ENCODE peak calls at places on chromosomes 7 and 10, in seven cellular contexts. One of them, this sample, is unnamed. For H3K27me3, the result is how much of the 10 kb centered on the place peaks cover.

GRCh38 chr7:1651897-1652296 is 18.2 kb upstream of the ELFN1 start:
- DNase-seq in thyroid gland: no peak
- DNase-seq in keratinocyte: no peak
- DNase-seq in CD8-positive, alpha-beta memory T cell: no peak
- DNase-seq in left lung: no peak
- DNase-seq in H7: peak
- DNase-seq in cardiac muscle cell: no peak
- DNase-seq in this sample: no peak

GRCh38 chr7:138797715-138798320 is at the start of the genes ATP6V0A4 and TMEM213:
- DNase-seq in thyroid gland: no peak
- DNase-seq in keratinocyte: no peak
- DNase-seq in CD8-positive, alpha-beta memory T cell: no peak
- DNase-seq in left lung: peak
- DNase-seq in H7: peak
- DNase-seq in cardiac muscle cell: no peak
- DNase-seq in this sample: no peak

GRCh38 chr7:148230341-148230740 is 360.2 kb upstream of the C7orf33 start:
- DNase-seq in thyroid gland: no peak
- DNase-seq in keratinocyte: no peak
- DNase-seq in CD8-positive, alpha-beta memory T cell: no peak
- DNase-seq in left lung: no peak
- DNase-seq in H7: no peak
- DNase-seq in cardiac muscle cell: no peak
- DNase-seq in this sample: no peak

GRCh38 chr7:1610678-1611302 is 41.0 kb upstream of the PSMG3 start:
- DNase-seq in thyroid gland: no peak
- DNase-seq in keratinocyte: no peak
- DNase-seq in CD8-positive, alpha-beta memory T cell: no peak
- DNase-seq in left lung: no peak
- DNase-seq in H7: peak
- DNase-seq in cardiac muscle cell: no peak
- DNase-seq in this sample: no peak

GRCh38 chr10:120559800-120560199 is 102.8 kb downstream of the PLPP4 start:
- DNase-seq in thyroid gland: no peak
- DNase-seq in keratinocyte: no peak
- DNase-seq in CD8-positive, alpha-beta memory T cell: no peak
- DNase-seq in left lung: no peak
- DNase-seq in H7: no peak
- DNase-seq in cardiac muscle cell: no peak
- DNase-seq in this sample: no peak

GRCh38 chr10:133080683-133081040 is 7.1 kb upstream of the ADGRA1 start:
- DNase-seq in thyroid gland: no peak
- DNase-seq in keratinocyte: no peak
- DNase-seq in CD8-positive, alpha-beta memory T cell: no peak
- DNase-seq in left lung: no peak
- DNase-seq in H7: no peak
- DNase-seq in cardiac muscle cell: no peak
- DNase-seq in this sample: no peak

GRCh38 chr10:118669020-118669766 is 73.7 kb upstream of the PRLHR start:
- DNase-seq in thyroid gland: peak
- DNase-seq in keratinocyte: no peak
- DNase-seq in CD8-positive, alpha-beta memory T cell: no peak
- DNase-seq in left lung: no peak
- DNase-seq in H7: peak
- DNase-seq in cardiac muscle cell: peak
- DNase-seq in this sample: no peak

GRCh38 chr7:110372685-110373084 is 718.2 kb upstream of the LRRN3 start:
- DNase-seq in thyroid gland: no peak
- DNase-seq in keratinocyte: no peak
- DNase-seq in CD8-positive, alpha-beta memory T cell: no peak
- DNase-seq in left lung: no peak
- DNase-seq in H7: no peak
- DNase-seq in cardiac muscle cell: no peak
- DNase-seq in this sample: no peak

GRCh38 chr10:88493676-88494483 is 89.2 kb downstream of the RNLS start:
- DNase-seq in thyroid gland: no peak
- DNase-seq in keratinocyte: no peak
- DNase-seq in CD8-positive, alpha-beta memory T cell: no peak
- DNase-seq in left lung: no peak
- DNase-seq in H7: no peak
- DNase-seq in cardiac muscle cell: peak
- DNase-seq in this sample: no peak

GRCh38 chr7:155795951-155796350 is 16.3 kb downstream of the SHH start:
- DNase-seq in thyroid gland: no peak
- DNase-seq in keratinocyte: no peak
- DNase-seq in CD8-positive, alpha-beta memory T cell: no peak
- DNase-seq in left lung: no peak
- DNase-seq in H7: no peak
- DNase-seq in cardiac muscle cell: no peak
- DNase-seq in this sample: no peak

GRCh38 chr10:107689318-107689717 is 524.8 kb upstream of the SORCS1 start:
- DNase-seq in thyroid gland: no peak
- DNase-seq in keratinocyte: no peak
- DNase-seq in CD8-positive, alpha-beta memory T cell: no peak
- DNase-seq in left lung: no peak
- DNase-seq in H7: no peak
- DNase-seq in cardiac muscle cell: no peak
- DNase-seq in this sample: no peak

GRCh38 chr7:88141025-88141424 is 78.8 kb downstream of the SRI start:
- DNase-seq in thyroid gland: peak
- DNase-seq in keratinocyte: no peak
- DNase-seq in CD8-positive, alpha-beta memory T cell: no peak
- DNase-seq in left lung: no peak
- DNase-seq in H7: no peak
- DNase-seq in cardiac muscle cell: no peak
- DNase-seq in this sample: no peak

GRCh38 chr7:149087366-149087765 is 3.2 kb downstream of the ZNF786 start:
- DNase-seq in thyroid gland: no peak
- DNase-seq in keratinocyte: no peak
- DNase-seq in CD8-positive, alpha-beta memory T cell: no peak
- DNase-seq in left lung: no peak
- DNase-seq in H7: no peak
- DNase-seq in cardiac muscle cell: no peak
- DNase-seq in this sample: no peak

GRCh38 chr7:158008267-158008666 is 579.4 kb downstream of the PTPRN2 start:
- DNase-seq in thyroid gland: no peak
- DNase-seq in keratinocyte: no peak
- DNase-seq in CD8-positive, alpha-beta memory T cell: no peak
- DNase-seq in left lung: no peak
- DNase-seq in H7: no peak
- DNase-seq in cardiac muscle cell: no peak
- DNase-seq in this sample: no peak

GRCh38 chr7:80439894-80440811 is 71.7 kb downstream of the GNAT3 start:
- DNase-seq in thyroid gland: no peak
- DNase-seq in keratinocyte: no peak
- DNase-seq in CD8-positive, alpha-beta memory T cell: no peak
- DNase-seq in left lung: no peak
- DNase-seq in H7: no peak
- DNase-seq in cardiac muscle cell: peak
- DNase-seq in this sample: no peak

GRCh38 chr10:125543796-125544195 is 139.2 kb downstream of the TEX36 start:
- DNase-seq in thyroid gland: no peak
- DNase-seq in keratinocyte: no peak
- DNase-seq in CD8-positive, alpha-beta memory T cell: no peak
- DNase-seq in left lung: no peak
- DNase-seq in H7: no peak
- DNase-seq in cardiac muscle cell: no peak
- DNase-seq in this sample: no peak

GRCh38 chr7:50431316-50431715 is 18.8 kb downstream of the FIGNL1 start:
- DNase-seq in thyroid gland: no peak
- DNase-seq in keratinocyte: no peak
- DNase-seq in CD8-positive, alpha-beta memory T cell: no peak
- DNase-seq in left lung: no peak
- DNase-seq in H7: no peak
- DNase-seq in cardiac muscle cell: no peak
- DNase-seq in this sample: no peak

GRCh38 chr7:14507617-14508016 is 394.9 kb downstream of the DGKB start:
- DNase-seq in thyroid gland: no peak
- DNase-seq in keratinocyte: peak
- DNase-seq in CD8-positive, alpha-beta memory T cell: no peak
- DNase-seq in left lung: no peak
- DNase-seq in H7: no peak
- DNase-seq in cardiac muscle cell: peak
- DNase-seq in this sample: no peak

GRCh38 chr7:131553906-131554305 is 2.5 kb downstream of the PODXL start:
- DNase-seq in thyroid gland: no peak
- DNase-seq in keratinocyte: no peak
- DNase-seq in CD8-positive, alpha-beta memory T cell: no peak
- DNase-seq in left lung: no peak
- DNase-seq in H7: peak
- DNase-seq in cardiac muscle cell: no peak
- DNase-seq in this sample: no peak

GRCh38 chr7:121798896-121799295 is 74.1 kb upstream of the PTPRZ1 start:
- DNase-seq in thyroid gland: no peak
- DNase-seq in keratinocyte: no peak
- DNase-seq in CD8-positive, alpha-beta memory T cell: no peak
- DNase-seq in left lung: no peak
- DNase-seq in H7: peak
- DNase-seq in cardiac muscle cell: no peak
- DNase-seq in this sample: no peak

GRCh38 chr10:99595770-99596465 is 24.3 kb downstream of the SLC25A28 start:
- DNase-seq in thyroid gland: no peak
- DNase-seq in keratinocyte: no peak
- DNase-seq in CD8-positive, alpha-beta memory T cell: no peak
- DNase-seq in left lung: no peak
- DNase-seq in H7: no peak
- DNase-seq in cardiac muscle cell: no peak
- DNase-seq in this sample: no peak

GRCh38 chr10:81136261-81136660 is 598.6 kb downstream of the SH2D4B start:
- DNase-seq in thyroid gland: no peak
- DNase-seq in keratinocyte: no peak
- DNase-seq in CD8-positive, alpha-beta memory T cell: no peak
- DNase-seq in left lung: no peak
- DNase-seq in H7: no peak
- DNase-seq in cardiac muscle cell: no peak
- DNase-seq in this sample: no peak

GRCh38 chr7:29556405-29557195 is 7.0 kb upstream of the PRR15 start:
- DNase-seq in thyroid gland: no peak
- DNase-seq in keratinocyte: no peak
- DNase-seq in CD8-positive, alpha-beta memory T cell: no peak
- DNase-seq in left lung: no peak
- DNase-seq in H7: no peak
- DNase-seq in cardiac muscle cell: no peak
- DNase-seq in this sample: no peak

GRCh38 chr7:45566386-45566785 is 7.8 kb upstream of the ADCY1 start:
- DNase-seq in thyroid gland: no peak
- DNase-seq in keratinocyte: no peak
- DNase-seq in CD8-positive, alpha-beta memory T cell: no peak
- DNase-seq in left lung: no peak
- DNase-seq in H7: no peak
- DNase-seq in cardiac muscle cell: no peak
- DNase-seq in this sample: no peak

DNA sequence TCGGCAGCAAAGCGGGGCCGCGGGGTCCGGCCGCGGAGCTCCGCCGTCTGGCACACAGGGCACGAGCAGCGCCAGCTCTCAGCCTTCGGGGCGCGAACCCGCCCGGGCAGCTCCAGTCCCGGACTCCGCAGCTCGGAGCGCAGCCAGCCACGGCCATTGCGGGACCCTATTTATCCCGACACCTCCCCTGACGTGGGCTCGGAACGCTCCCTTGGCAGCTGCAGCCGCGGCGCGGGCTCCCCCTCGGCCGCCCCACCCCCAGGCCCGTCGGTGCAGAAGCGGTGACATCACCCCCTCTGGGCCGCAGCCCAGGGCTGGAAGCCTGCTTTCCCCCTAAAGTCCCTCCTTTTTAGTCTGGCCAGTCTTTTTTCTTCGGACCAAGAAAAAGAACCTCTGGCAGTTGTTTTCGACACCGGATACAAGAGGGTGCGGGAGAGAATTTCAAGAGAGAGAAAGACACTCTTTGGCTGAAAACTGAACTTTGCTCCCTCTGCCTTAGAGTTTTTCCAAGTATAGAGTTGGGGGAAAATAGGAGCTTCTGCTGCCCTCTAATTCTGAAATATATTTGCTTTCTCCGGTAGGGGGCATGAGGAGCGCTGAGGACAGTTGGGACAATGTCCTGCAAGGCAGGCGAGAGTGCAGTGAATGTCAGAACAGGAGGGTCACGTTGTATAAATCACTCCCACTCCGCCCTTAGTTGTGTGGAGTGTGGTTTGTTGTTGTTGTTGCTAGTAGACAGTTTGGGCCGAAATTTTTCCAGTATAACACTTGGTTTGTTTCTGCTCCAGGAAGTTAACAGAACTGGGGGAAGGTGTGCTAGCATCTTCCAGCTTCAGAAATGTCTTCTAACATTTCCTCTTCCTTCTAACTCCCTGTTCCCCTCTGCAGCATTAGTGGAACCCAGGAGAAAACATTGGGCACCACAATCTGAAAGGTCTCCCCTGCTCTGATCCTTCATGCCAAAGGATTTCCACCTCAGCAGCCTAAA is at the start of gene SFRP4:
- DNase-seq in thyroid gland: peak
- DNase-seq in keratinocyte: no peak
- DNase-seq in CD8-positive, alpha-beta memory T cell: no peak
- DNase-seq in left lung: peak
- DNase-seq in H7: peak
- DNase-seq in cardiac muscle cell: peak
- DNase-seq in this sample: no peak
- H3K27me3 ChIP-seq in thyroid gland: under half
- H3K27me3 ChIP-seq in keratinocyte: under half
- H3K27me3 ChIP-seq in CD8-positive, alpha-beta memory T cell: under half
- H3K27me3 ChIP-seq in left lung: under half
- H3K27me3 ChIP-seq in H7: under half
- H3K27me3 ChIP-seq in cardiac muscle cell: half or more
- H3K27me3 ChIP-seq in this sample: half or more

DNA sequence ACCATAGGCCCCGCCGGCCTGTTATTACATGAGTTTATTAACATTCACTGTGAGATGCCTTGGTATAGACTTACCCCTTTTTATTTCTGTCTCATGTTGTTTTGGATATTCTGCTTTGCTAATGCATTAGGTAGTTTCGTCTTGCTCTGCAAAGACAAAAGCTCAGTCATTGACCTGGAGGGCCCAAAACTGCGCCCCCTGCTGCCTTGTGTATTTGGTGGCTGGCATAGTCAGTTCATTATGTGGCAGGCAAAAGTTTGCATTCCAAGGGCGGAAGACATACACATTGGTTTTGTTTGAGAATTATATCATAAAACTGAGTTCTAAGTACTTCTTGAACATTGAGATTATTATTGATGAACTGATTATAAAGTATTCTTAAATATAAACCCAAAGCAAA is 372.5 kb downstream of the SDK1 start:
- DNase-seq in thyroid gland: peak
- DNase-seq in keratinocyte: no peak
- DNase-seq in CD8-positive, alpha-beta memory T cell: peak
- DNase-seq in left lung: no peak
- DNase-seq in H7: peak
- DNase-seq in cardiac muscle cell: peak
- DNase-seq in this sample: peak
- H3K27me3 ChIP-seq in thyroid gland: under half
- H3K27me3 ChIP-seq in keratinocyte: under half
- H3K27me3 ChIP-seq in CD8-positive, alpha-beta memory T cell: under half
- H3K27me3 ChIP-seq in left lung: under half
- H3K27me3 ChIP-seq in H7: under half
- H3K27me3 ChIP-seq in cardiac muscle cell: under half
- H3K27me3 ChIP-seq in this sample: under half

GRCh38 chr7:35519971-35520809 is 174.7 kb downstream of the HERPUD2 start:
- DNase-seq in thyroid gland: peak
- DNase-seq in keratinocyte: peak
- DNase-seq in CD8-positive, alpha-beta memory T cell: peak
- DNase-seq in left lung: peak
- DNase-seq in H7: peak
- DNase-seq in cardiac muscle cell: peak
- DNase-seq in this sample: peak
- H3K27me3 ChIP-seq in thyroid gland: under half
- H3K27me3 ChIP-seq in keratinocyte: under half
- H3K27me3 ChIP-seq in CD8-positive, alpha-beta memory T cell: under half
- H3K27me3 ChIP-seq in left lung: under half
- H3K27me3 ChIP-seq in H7: under half
- H3K27me3 ChIP-seq in cardiac muscle cell: under half
- H3K27me3 ChIP-seq in this sample: under half

GRCh38 chr7:115223959-115224358 is 302.1 kb downstream of the MDFIC start:
- DNase-seq in thyroid gland: no peak
- DNase-seq in keratinocyte: no peak
- DNase-seq in CD8-positive, alpha-beta memory T cell: no peak
- DNase-seq in left lung: no peak
- DNase-seq in H7: no peak
- DNase-seq in cardiac muscle cell: no peak
- DNase-seq in this sample: no peak
- H3K27me3 ChIP-seq in thyroid gland: under half
- H3K27me3 ChIP-seq in keratinocyte: under half
- H3K27me3 ChIP-seq in CD8-positive, alpha-beta memory T cell: under half
- H3K27me3 ChIP-seq in left lung: under half
- H3K27me3 ChIP-seq in H7: half or more
- H3K27me3 ChIP-seq in cardiac muscle cell: under half
- H3K27me3 ChIP-seq in this sample: under half